ENCODE peak calls at places on chromosomes 13 and 19, in five cellular contexts. Y is heart right ventricle, L is IMR-90, E is H1, T is aorta. D is an unnamed sample.

GRCh38 chr19:48967346-48968178 is 2.5 kb downstream of the FTL start:
- DNase-seq in Y (no peak), L (peak; percentile 67), E (no peak), T (no peak), D (no peak)

GRCh38 chr19:2239771-2240770 is 3.4 kb downstream of the SF3A2 start:
- DNase-seq in Y (no peak), L (peak; percentile 48), T (no peak), E (no peak), D (no peak)

GRCh38 chr13:59145381-59145780 is 1018.3 kb downstream of the DIAPH3 start:
- DNase-seq in E (no peak), T (no peak), L (no peak), Y (no peak), D (no peak)

GRCh38 chr19:34667349-34668076 is 9.4 kb downstream of the SCGB2B2 start:
- DNase-seq in Y (no peak), T (peak; percentile 51), E (no peak), L (peak; percentile 27), D (no peak)

GRCh38 chr19:15368798-15369593 is 10.6 kb downstream of the AKAP8 start:
- DNase-seq in E (no peak), Y (no peak), T (peak; percentile 64), L (no peak), D (no peak)

GRCh38 chr13:40508767-40509342 is 157.6 kb downstream of the FOXO1 start:
- DNase-seq in Y (no peak), L (no peak), T (no peak), E (no peak), D (no peak)

GRCh38 chr13:26348966-26349365 is 95.0 kb downstream of the CDK8 start:
- DNase-seq in E (no peak), T (no peak), Y (no peak), L (no peak), D (no peak)

GRCh38 chr19:56066152-56067023 is 54.7 kb downstream of the ZNF787 start:
- DNase-seq in T (peak; percentile 90), L (peak; percentile 19), E (peak; percentile 94), Y (peak; percentile 50), D (no peak)

GRCh38 chr13:104043184-104043583 is 977.0 kb upstream of the SLC10A2 start:
- DNase-seq in E (no peak), L (peak; percentile 1), Y (no peak), T (no peak), D (no peak)

GRCh38 chr19:34574704-34575103 is 93.1 kb downstream of the WTIP start:
- DNase-seq in L (no peak), E (no peak), T (no peak), Y (no peak), D (no peak)

GRCh38 chr19:2371656-2372055 is 11.6 kb downstream of the TMPRSS9 start:
- DNase-seq in T (no peak), E (no peak), Y (no peak), L (peak; percentile 60), D (no peak)

GRCh38 chr13:77565635-77566034 is 30.1 kb downstream of the SCEL start:
- DNase-seq in E (no peak), T (no peak), Y (no peak), L (peak; percentile 9), D (no peak)

GRCh38 chr19:34226036-34226435 is 28.3 kb upstream of the GARRE1 start:
- DNase-seq in L (no peak), Y (no peak), E (no peak), T (no peak), D (no peak)

GRCh38 chr19:30171795-30172642 is 200.2 kb upstream of the ZNF536 start:
- DNase-seq in Y (no peak), L (no peak), T (no peak), E (no peak), D (no peak)

GRCh38 chr19:49793561-49793840 is 19.6 kb downstream of the FUZ start:
- DNase-seq in L (peak; percentile 57), E (no peak), T (no peak), Y (no peak), D (no peak)

GRCh38 chr13:23505007-23505406 is 65.2 kb upstream of the TNFRSF19 start:
- DNase-seq in L (peak; percentile 74), T (no peak), Y (peak; percentile 29), E (no peak), D (no peak)

GRCh38 chr19:15621801-15622200 is 6.8 kb downstream of the CYP4F8 start:
- DNase-seq in T (no peak), E (no peak), Y (no peak), L (no peak), D (no peak)

GRCh38 chr13:84439108-84439507 is 556.8 kb upstream of the SLITRK1 start:
- DNase-seq in Y (no peak), E (no peak), L (peak; percentile 58), T (no peak), D (no peak)

GRCh38 chr13:47117268-47117667 is 220.4 kb upstream of the HTR2A start:
- DNase-seq in T (no peak), E (no peak), Y (no peak), L (peak; percentile 89), D (no peak)
- H3K4me3 ChIP-seq in T (no peak overlapping the region), E (no peak overlapping the region), Y (no peak overlapping the region), L (no peak overlapping the region), D (no peak overlapping the region)

GRCh38 chr19:11137542-11138384 is 17.8 kb downstream of the SPC24 start:
- DNase-seq in T (peak; percentile 90), L (peak; percentile 84), E (peak; percentile 79), Y (peak; percentile 90), D (no peak)
- H3K4me1 ChIP-seq in T (no peaks in the 10 kb centered on the region), L (peaks cover 26% of the 10 kb centered on the region), E (no peaks in the 10 kb centered on the region), Y (peaks cover 45% of the 10 kb centered on the region), D (peaks cover 7% of the 10 kb centered on the region)

DNA sequence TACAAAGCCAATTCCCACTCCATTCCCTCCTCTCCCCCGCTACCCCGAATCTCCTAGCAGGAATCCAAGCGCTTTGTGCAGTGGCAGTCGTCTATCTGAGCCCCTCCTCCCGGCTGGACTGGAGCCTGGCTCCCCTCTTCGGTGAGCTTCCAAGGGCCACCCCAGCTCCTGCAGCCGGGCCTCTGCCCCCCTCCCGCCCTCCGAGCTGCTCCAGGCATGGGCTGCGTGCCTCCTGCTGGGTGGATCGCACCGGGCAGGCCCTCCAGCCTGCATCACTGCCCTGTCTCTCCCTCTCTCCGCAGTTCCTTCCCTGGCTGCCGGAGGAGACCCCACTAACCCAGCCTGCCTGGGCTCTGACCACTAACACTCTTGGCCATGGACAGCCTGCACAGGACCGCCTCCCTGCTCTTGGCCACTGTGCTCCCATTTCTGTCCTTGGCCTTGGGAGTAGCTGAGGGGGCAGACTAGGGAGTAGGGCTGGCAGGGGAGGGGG is 12.9 kb upstream of the LENG8 start:
- DNase-seq in T (no peak), L (no peak), E (peak; percentile 61), Y (peak; percentile 3), D (no peak)
- H3K4me3 ChIP-seq in T (no peak overlapping the region), L (no peak overlapping the region), E (no peak overlapping the region), Y (no peak overlapping the region), D (no peak overlapping the region)

GRCh38 chr19:1104452-1105216 is 840 bp downstream of the GPX4 start:
- DNase-seq in Y (peak; percentile 78), E (peak; percentile 86), L (peak; percentile 69), T (peak; percentile 91), D (no peak)
- H3K4me1 ChIP-seq in Y (peaks cover 48% of the 10 kb centered on the region), E (peaks cover 4% of the 10 kb centered on the region), L (peaks cover 10% of the 10 kb centered on the region), T (no peaks in the 10 kb centered on the region), D (peaks cover 2% of the 10 kb centered on the region)

GRCh38 chr13:66577358-66577757 is 652.8 kb downstream of the PCDH9 start:
- DNase-seq in L (no peak), E (no peak), Y (no peak), T (no peak), D (no peak)
- H3K4me3 ChIP-seq in L (no peak overlapping the region), E (no peak overlapping the region), Y (no peak overlapping the region), T (no peak overlapping the region), D (no peak overlapping the region)

GRCh38 chr19:32343550-32344262 is 1.7 kb upstream of the ZNF507 start:
- DNase-seq in T (no peak), Y (no peak), L (no peak), E (no peak), D (no peak)
- H3K4me1 ChIP-seq in T (peaks cover 5% of the 10 kb centered on the region), Y (peaks cover 12% of the 10 kb centered on the region), L (no peaks in the 10 kb centered on the region), E (no peaks in the 10 kb centered on the region), D (no peaks in the 10 kb centered on the region)

GRCh38 chr19:17949956-17950309 is 17.0 kb upstream of the KCNN1 start:
- DNase-seq in E (peak; percentile 83), L (no peak), T (no peak), Y (no peak), D (no peak)

GRCh38 chr19:17952041-17952976 is 14.6 kb upstream of the KCNN1 start:
- DNase-seq in E (peak; percentile 66), Y (no peak), L (no peak), T (no peak), D (no peak)

GRCh38 chr19:17951151-17952040 is 15.5 kb upstream of the KCNN1 start:
- DNase-seq in E (peak; percentile 62), L (no peak), Y (no peak), T (no peak), D (no peak)

GRCh38 chr19:17948967-17949930 is 16.4 kb downstream of the CCDC124 start:
- DNase-seq in T (no peak), Y (no peak), E (peak; percentile 63), L (no peak), D (no peak)

GRCh38 chr19:17950310-17951150 is 16.4 kb upstream of the KCNN1 start:
- DNase-seq in Y (no peak), E (peak; percentile 70), L (no peak), T (no peak), D (no peak)
- H3K4me3 ChIP-seq in Y (peak overlapping the region; percentile 11), E (peak overlapping the region; percentile 51), L (no peak overlapping the region), T (no peak overlapping the region), D (peak overlapping the region; percentile 58)

DNA sequence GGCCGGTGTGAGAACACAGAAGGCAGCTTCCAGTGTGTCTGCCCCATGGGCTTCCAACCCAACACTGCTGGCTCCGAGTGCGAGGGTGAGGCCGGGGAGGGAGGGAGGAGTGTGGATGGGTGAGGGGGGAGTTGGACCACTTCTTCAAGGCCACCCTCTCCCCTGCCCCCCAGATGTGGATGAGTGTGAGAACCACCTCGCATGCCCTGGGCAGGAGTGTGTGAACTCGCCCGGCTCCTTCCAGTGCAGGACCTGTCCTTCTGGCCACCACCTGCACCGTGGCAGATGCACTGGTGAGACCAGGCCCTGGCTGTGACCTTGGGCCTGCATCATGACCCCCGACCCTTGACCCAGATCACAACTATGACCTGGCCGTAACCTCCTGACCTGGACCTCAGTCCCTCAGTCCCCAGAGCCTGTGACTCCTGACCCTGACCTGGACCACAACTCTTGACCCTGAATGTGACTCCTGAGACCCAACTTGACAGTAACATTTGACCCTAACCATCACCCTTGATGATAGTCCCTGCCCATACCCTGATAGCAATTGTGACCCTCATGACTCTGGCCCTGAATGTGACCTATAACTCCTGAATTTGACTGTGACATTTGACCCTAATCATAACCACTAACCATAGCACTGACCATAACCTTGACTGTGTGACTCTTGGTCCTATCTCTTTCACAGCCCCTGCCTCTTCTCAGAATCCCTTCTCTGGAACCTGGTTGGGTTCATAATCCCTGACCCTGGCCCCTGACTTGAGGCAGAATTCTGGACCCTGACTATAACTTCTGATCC is 10.9 kb downstream of the LTBP4 start:
- DNase-seq in Y (no peak), E (no peak), L (no peak), T (no peak), D (no peak)
- H3K4me1 ChIP-seq in Y (peaks cover 12% of the 10 kb centered on the region), E (peaks cover 3% of the 10 kb centered on the region), L (peaks cover 12% of the 10 kb centered on the region), T (no peaks in the 10 kb centered on the region), D (peaks cover 10% of the 10 kb centered on the region)